ENCODE peak calls at places on chromosome 17, in six cellular contexts. One of them, this sample, is unnamed. For H3K4me1, the result is how much of the 10 kb centered on the place peaks cover.

GRCh38 chr17:79066963-79067362 is 7.7 kb upstream of the ENGASE start:
- DNase-seq in heart left ventricle: no peak
- DNase-seq in IMR-90: no peak
- DNase-seq in upper lobe of right lung: peak
- DNase-seq in kidney: no peak
- DNase-seq in thoracic aorta: no peak
- DNase-seq in this sample: no peak

GRCh38 chr17:67285360-67285759 is 40.4 kb upstream of the HELZ start:
- DNase-seq in heart left ventricle: no peak
- DNase-seq in kidney: no peak
- DNase-seq in upper lobe of right lung: no peak
- DNase-seq in thoracic aorta: no peak
- DNase-seq in IMR-90: no peak
- DNase-seq in this sample: no peak

GRCh38 chr17:69213059-69213813 is 15.4 kb downstream of the ABCA10 start:
- DNase-seq in upper lobe of right lung: no peak
- DNase-seq in kidney: no peak
- DNase-seq in thoracic aorta: no peak
- DNase-seq in heart left ventricle: no peak
- DNase-seq in IMR-90: no peak
- DNase-seq in this sample: no peak

GRCh38 chr17:50871369-50871768 is 5.2 kb upstream of the TOB1 start:
- DNase-seq in kidney: no peak
- DNase-seq in upper lobe of right lung: no peak
- DNase-seq in IMR-90: no peak
- DNase-seq in thoracic aorta: no peak
- DNase-seq in heart left ventricle: no peak
- DNase-seq in this sample: no peak

GRCh38 chr17:78355701-78356100 is 4.2 kb downstream of the SOCS3 start:
- DNase-seq in upper lobe of right lung: no peak
- DNase-seq in heart left ventricle: no peak
- DNase-seq in kidney: no peak
- DNase-seq in thoracic aorta: no peak
- DNase-seq in IMR-90: peak
- DNase-seq in this sample: no peak

GRCh38 chr17:31673076-31673475 is 186.0 kb downstream of the COPRS start:
- DNase-seq in thoracic aorta: no peak
- DNase-seq in heart left ventricle: no peak
- DNase-seq in kidney: no peak
- DNase-seq in upper lobe of right lung: no peak
- DNase-seq in IMR-90: no peak
- DNase-seq in this sample: no peak

GRCh38 chr17:73718912-73719311 is 74.7 kb upstream of the SDK2 start:
- DNase-seq in heart left ventricle: no peak
- DNase-seq in IMR-90: no peak
- DNase-seq in kidney: no peak
- DNase-seq in upper lobe of right lung: no peak
- DNase-seq in thoracic aorta: no peak
- DNase-seq in this sample: no peak

GRCh38 chr17:50538549-50539410 is 6.2 kb downstream of the EPN3 start:
- DNase-seq in upper lobe of right lung: no peak
- DNase-seq in heart left ventricle: no peak
- DNase-seq in kidney: peak
- DNase-seq in IMR-90: no peak
- DNase-seq in thoracic aorta: no peak
- DNase-seq in this sample: no peak

GRCh38 chr17:57197672-57198071 is 58.7 kb upstream of the MSI2 start:
- DNase-seq in upper lobe of right lung: no peak
- DNase-seq in kidney: no peak
- DNase-seq in thoracic aorta: no peak
- DNase-seq in IMR-90: no peak
- DNase-seq in heart left ventricle: no peak
- DNase-seq in this sample: no peak

GRCh38 chr17:46044286-46044928 is 45.4 kb downstream of the STH start:
- DNase-seq in IMR-90: peak
- DNase-seq in upper lobe of right lung: no peak
- DNase-seq in heart left ventricle: peak
- DNase-seq in thoracic aorta: peak
- DNase-seq in kidney: no peak
- DNase-seq in this sample: peak

GRCh38 chr17:60128171-60128859 is 21.5 kb upstream of the CA4 start:
- DNase-seq in kidney: peak
- DNase-seq in heart left ventricle: no peak
- DNase-seq in IMR-90: no peak
- DNase-seq in thoracic aorta: no peak
- DNase-seq in upper lobe of right lung: no peak
- DNase-seq in this sample: no peak

GRCh38 chr17:74340470-74341023 is 14.5 kb downstream of the KIF19 start:
- DNase-seq in upper lobe of right lung: no peak
- DNase-seq in thoracic aorta: no peak
- DNase-seq in heart left ventricle: no peak
- DNase-seq in kidney: no peak
- DNase-seq in IMR-90: no peak
- DNase-seq in this sample: peak

GRCh38 chr17:39666231-39666600 is 1.1 kb downstream of the TCAP start:
- DNase-seq in thoracic aorta: no peak
- DNase-seq in upper lobe of right lung: no peak
- DNase-seq in heart left ventricle: no peak
- DNase-seq in IMR-90: no peak
- DNase-seq in kidney: peak
- DNase-seq in this sample: no peak
- H3K4me1 ChIP-seq in thoracic aorta: half or more
- H3K4me1 ChIP-seq in upper lobe of right lung: under half
- H3K4me1 ChIP-seq in heart left ventricle: half or more
- H3K4me1 ChIP-seq in IMR-90: under half
- H3K4me1 ChIP-seq in kidney: under half
- H3K4me1 ChIP-seq in this sample: half or more

GRCh38 chr17:81514735-81515529 is 2.3 kb upstream of the ACTG1 start:
- DNase-seq in heart left ventricle: peak
- DNase-seq in upper lobe of right lung: peak
- DNase-seq in thoracic aorta: no peak
- DNase-seq in kidney: peak
- DNase-seq in IMR-90: peak
- DNase-seq in this sample: peak

GRCh38 chr17:81515530-81516041 is 3.0 kb upstream of the ACTG1 start:
- DNase-seq in heart left ventricle: no peak
- DNase-seq in IMR-90: no peak
- DNase-seq in thoracic aorta: no peak
- DNase-seq in kidney: peak
- DNase-seq in upper lobe of right lung: peak
- DNase-seq in this sample: no peak

GRCh38 chr17:81517339-81518112 is 4.9 kb upstream of the ACTG1 start:
- DNase-seq in heart left ventricle: no peak
- DNase-seq in IMR-90: no peak
- DNase-seq in upper lobe of right lung: peak
- DNase-seq in kidney: peak
- DNase-seq in thoracic aorta: no peak
- DNase-seq in this sample: no peak

GRCh38 chr17:81517009-81517338 is 4.4 kb upstream of the ACTG1 start:
- DNase-seq in heart left ventricle: no peak
- DNase-seq in upper lobe of right lung: no peak
- DNase-seq in IMR-90: no peak
- DNase-seq in kidney: peak
- DNase-seq in thoracic aorta: no peak
- DNase-seq in this sample: no peak

DNA sequence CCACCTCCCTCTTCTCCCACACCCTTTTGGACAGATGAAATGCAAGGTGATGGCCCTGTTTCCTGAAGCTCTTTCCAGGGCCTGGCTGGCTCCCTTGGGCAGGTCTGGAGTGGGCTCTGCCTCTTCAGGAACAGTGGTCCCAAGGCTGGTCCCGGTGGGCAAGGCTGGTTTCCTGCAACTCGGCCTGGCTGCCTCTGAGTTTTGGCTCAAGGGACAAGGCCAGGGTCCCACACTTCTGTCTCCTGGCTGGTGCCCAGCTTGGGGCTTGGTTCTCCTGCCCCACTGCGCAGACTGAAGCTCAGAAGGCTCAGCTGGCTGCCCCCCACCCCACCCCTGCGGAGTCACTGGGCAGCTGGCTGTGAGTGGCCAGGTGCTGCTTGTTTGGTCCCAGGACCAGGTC is 3.8 kb upstream of the ACTG1 start:
- DNase-seq in heart left ventricle: no peak
- DNase-seq in kidney: peak
- DNase-seq in thoracic aorta: no peak
- DNase-seq in IMR-90: no peak
- DNase-seq in upper lobe of right lung: peak
- DNase-seq in this sample: no peak
- H3K4me3 ChIP-seq in heart left ventricle: peak
- H3K4me3 ChIP-seq in kidney: no peak
- H3K4me3 ChIP-seq in thoracic aorta: peak
- H3K4me3 ChIP-seq in IMR-90: peak
- H3K4me3 ChIP-seq in upper lobe of right lung: peak
- H3K4me3 ChIP-seq in this sample: no peak

GRCh38 chr17:77038860-77039555 is 101.8 kb upstream of the SEC14L1 start:
- DNase-seq in kidney: no peak
- DNase-seq in thoracic aorta: no peak
- DNase-seq in IMR-90: no peak
- DNase-seq in upper lobe of right lung: no peak
- DNase-seq in heart left ventricle: no peak
- DNase-seq in this sample: no peak
- H3K4me1 ChIP-seq in kidney: under half
- H3K4me1 ChIP-seq in thoracic aorta: under half
- H3K4me1 ChIP-seq in IMR-90: under half
- H3K4me1 ChIP-seq in upper lobe of right lung: under half
- H3K4me1 ChIP-seq in heart left ventricle: under half
- H3K4me1 ChIP-seq in this sample: under half

GRCh38 chr17:81993726-81994592 is 16.5 kb downstream of the ASPSCR1 start:
- DNase-seq in heart left ventricle: no peak
- DNase-seq in IMR-90: no peak
- DNase-seq in thoracic aorta: no peak
- DNase-seq in kidney: no peak
- DNase-seq in upper lobe of right lung: no peak
- DNase-seq in this sample: no peak

GRCh38 chr17:81990836-81991683 is 13.6 kb downstream of the ASPSCR1 start:
- DNase-seq in upper lobe of right lung: no peak
- DNase-seq in thoracic aorta: no peak
- DNase-seq in kidney: no peak
- DNase-seq in IMR-90: no peak
- DNase-seq in heart left ventricle: no peak
- DNase-seq in this sample: no peak

GRCh38 chr17:81995463-81996231 is 18.2 kb downstream of the ASPSCR1 start:
- DNase-seq in upper lobe of right lung: no peak
- DNase-seq in thoracic aorta: no peak
- DNase-seq in IMR-90: no peak
- DNase-seq in kidney: peak
- DNase-seq in heart left ventricle: no peak
- DNase-seq in this sample: no peak

GRCh38 chr17:81994593-81995462 is 17.4 kb downstream of the ASPSCR1 start:
- DNase-seq in heart left ventricle: no peak
- DNase-seq in IMR-90: no peak
- DNase-seq in upper lobe of right lung: no peak
- DNase-seq in kidney: no peak
- DNase-seq in thoracic aorta: no peak
- DNase-seq in this sample: peak

DNA sequence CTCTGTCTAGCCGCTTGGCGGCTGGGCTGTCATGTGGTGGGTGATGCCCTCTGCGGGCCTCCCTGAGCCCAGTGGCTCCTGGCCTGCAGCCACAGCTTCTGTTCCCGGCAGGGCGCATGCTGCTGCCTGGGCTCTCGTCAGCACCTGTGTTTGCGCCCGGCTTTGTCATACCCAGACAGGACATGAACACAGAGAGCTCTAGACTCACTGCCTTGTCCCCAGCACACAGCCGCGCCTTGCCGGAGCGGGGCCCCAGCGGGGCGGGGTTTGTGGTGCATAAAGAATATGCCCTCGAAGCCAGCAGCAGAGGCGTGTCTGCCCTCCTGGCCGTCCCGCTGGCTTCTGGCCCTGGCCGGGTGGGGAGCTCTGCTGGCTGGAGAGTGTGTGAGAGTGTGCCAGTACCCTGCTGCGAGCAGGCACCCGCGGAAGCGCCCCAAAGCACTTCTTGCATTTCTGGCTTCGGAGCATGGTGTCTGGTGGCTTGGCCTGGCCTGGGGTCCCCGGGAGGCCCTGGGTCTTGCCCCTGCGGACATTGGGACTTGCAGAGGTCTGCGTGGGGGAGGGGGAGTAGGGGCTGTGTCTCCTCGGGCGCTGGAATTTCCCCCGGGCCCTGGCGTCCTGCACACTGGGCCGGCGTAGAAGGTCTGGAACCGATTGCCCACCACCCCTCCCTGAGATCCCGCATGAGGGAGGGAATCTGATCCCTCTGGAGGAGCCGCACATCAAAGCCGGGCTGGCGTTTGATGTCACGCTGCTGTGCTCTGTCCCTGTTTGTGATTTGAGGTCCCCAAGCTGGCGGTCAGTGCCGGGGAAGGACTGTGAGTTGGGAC is 14.5 kb downstream of the ASPSCR1 start:
- DNase-seq in heart left ventricle: peak
- DNase-seq in IMR-90: peak
- DNase-seq in kidney: peak
- DNase-seq in thoracic aorta: peak
- DNase-seq in upper lobe of right lung: peak
- DNase-seq in this sample: peak
- H3K4me3 ChIP-seq in heart left ventricle: peak
- H3K4me3 ChIP-seq in IMR-90: no peak
- H3K4me3 ChIP-seq in kidney: no peak
- H3K4me3 ChIP-seq in thoracic aorta: peak
- H3K4me3 ChIP-seq in upper lobe of right lung: no peak
- H3K4me3 ChIP-seq in this sample: no peak

GRCh38 chr17:33292184-33292980 is 713 bp downstream of the ASIC2 start:
- DNase-seq in upper lobe of right lung: no peak
- DNase-seq in kidney: peak
- DNase-seq in heart left ventricle: no peak
- DNase-seq in thoracic aorta: no peak
- DNase-seq in IMR-90: peak
- DNase-seq in this sample: no peak
- H3K4me1 ChIP-seq in upper lobe of right lung: under half
- H3K4me1 ChIP-seq in kidney: under half
- H3K4me1 ChIP-seq in heart left ventricle: under half
- H3K4me1 ChIP-seq in thoracic aorta: under half
- H3K4me1 ChIP-seq in IMR-90: under half
- H3K4me1 ChIP-seq in this sample: under half

This sample was measured in thyroid gland.